ENCODE peak calls at places on chromosomes 11 and 22, in five cellular contexts. J, O, U, A and E are unnamed samples.
A peak's percentile ranks its signal among the peaks of the same experiment; 100 is the strongest.

GRCh38 chr11:35261197-35261596 is 122.2 kb downstream of the CD44 start:
- DNase-seq in A (no peak), J (no peak), O (no peak), U (no peak), E (no peak)

GRCh38 chr11:1152316-1153104 is 5.2 kb upstream of the MUC5AC start:
- DNase-seq in J (peak; percentile 12), A (no peak), O (no peak), U (no peak), E (no peak)

GRCh38 chr11:17551347-17552040 is 4.4 kb downstream of the OTOG start:
- DNase-seq in U (no peak), J (no peak), O (no peak), A (no peak), E (no peak)

GRCh38 chr11:71373791-71374454 is 74.3 kb downstream of the DHCR7 start:
- DNase-seq in A (no peak), O (peak; percentile 71), U (no peak), J (no peak), E (no peak)

GRCh38 chr11:85822814-85823213 is 11.9 kb upstream of the SYTL2 start:
- DNase-seq in A (no peak), U (no peak), J (no peak), O (no peak), E (no peak)

GRCh38 chr11:72676874-72677341 is 2.7 kb upstream of the PDE2A start:
- DNase-seq in O (no peak), U (peak; percentile 94), A (no peak), J (peak; percentile 15), E (no peak)

GRCh38 chr11:11841121-11841604 is 609 bp upstream of the USP47 start:
- DNase-seq in J (peak; percentile 19), A (no peak), O (no peak), U (no peak), E (peak; percentile 16)

GRCh38 chr11:124844664-124845079 is 20.6 kb upstream of the ROBO3 start:
- DNase-seq in U (no peak), O (no peak), J (no peak), A (no peak), E (no peak)

GRCh38 chr11:75644370-75644769 is 24.5 kb downstream of the MAP6 start:
- DNase-seq in A (no peak), U (no peak), O (no peak), J (no peak), E (no peak)
- H3K4me2 ChIP-seq in A (no peak overlapping the region), U (no peak overlapping the region), O (no peak overlapping the region), J (no peak overlapping the region), E (no peak overlapping the region)

DNA sequence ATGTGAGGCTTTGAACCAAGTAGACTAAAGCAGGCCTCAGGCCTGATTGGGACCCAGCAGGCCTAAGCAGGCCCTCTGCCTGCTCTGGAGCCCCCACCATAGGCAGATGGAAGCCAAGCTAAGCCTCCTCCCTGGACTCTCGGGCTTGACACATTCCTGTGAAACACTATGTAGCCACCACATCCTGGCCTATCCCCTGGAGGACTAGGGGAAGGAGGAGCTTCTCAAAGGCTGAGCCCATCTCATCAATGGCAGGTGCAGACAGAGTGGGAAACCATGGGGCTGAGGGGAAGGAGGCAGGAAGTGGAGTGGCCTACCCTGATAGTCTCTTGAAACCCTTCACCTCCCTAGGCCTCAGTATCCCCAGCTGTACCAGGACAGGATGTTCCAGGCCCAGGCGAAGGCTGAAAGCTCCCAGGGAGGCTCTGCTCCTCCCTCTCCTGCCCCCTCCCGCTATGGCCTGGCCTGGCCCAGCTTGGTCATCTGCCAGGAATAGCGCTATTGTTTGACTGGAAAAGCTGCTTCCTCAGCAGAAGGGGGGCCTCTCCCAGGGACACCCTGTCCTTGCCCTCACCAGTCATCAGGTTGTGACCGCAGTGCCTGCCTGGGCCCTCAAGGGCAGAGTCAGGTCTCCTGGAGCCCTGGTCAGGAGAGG is 1.5 kb upstream of the CASTOR1 start:
- DNase-seq in J (peak; percentile 63), A (no peak), U (no peak), O (no peak), E (no peak)
- TF ChIP-seq SRF in J (no peak), A (no peak), U (no peak), O (no peak), E (no peak)

DNA sequence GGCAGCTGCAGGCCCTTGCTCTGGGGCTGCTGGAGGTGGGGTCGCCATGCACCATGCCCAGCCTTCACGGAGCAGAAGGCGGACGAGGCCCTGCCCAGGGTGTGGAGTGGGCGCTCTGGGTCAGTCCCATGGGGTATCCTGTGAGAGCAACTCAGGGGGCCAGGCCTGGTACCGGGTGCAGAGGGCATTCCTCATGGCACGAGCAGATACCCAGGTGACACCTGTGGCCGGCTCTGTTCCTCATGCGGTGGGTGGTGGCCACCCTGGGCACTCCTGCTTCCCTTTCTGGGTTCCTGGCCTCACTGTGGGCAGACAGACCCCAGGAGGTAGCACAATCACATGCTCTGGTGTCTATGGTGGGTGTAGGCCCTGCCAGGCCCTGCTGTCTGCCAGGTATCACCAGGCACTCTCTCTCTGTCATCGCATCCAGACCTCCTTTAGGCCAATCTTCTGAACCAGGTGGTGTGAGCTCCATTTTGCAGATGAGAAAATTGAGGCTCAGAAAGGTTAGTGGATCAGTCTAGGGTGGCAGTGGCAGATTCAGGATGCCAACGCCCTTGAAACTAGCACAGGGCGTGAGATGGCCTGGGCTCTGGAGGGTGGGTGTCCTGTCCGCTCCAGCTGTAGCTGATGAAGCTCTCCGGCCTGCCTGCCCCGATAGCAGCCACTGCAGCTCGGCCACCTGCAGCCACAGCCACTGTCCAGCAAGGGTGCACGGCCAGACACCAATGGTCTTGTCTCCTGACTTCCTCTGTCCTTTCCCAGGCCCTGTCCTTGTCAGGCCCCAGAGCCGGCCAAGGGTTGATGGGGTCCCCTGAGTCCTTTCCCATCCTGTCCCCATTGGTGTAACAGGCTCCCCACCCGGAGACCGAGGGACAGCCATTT is 15.1 kb downstream of the DGKZ start:
- DNase-seq in O (no peak), U (no peak), A (no peak), J (no peak), E (no peak)
- H3K4me2 ChIP-seq in O (peak overlapping the region; percentile 86), U (peak overlapping the region; percentile 77), A (no peak overlapping the region), J (no peak overlapping the region), E (peak overlapping the region; percentile 64)

GRCh38 chr11:65309006-65309405 is 5.7 kb upstream of the CDC42EP2 start:
- DNase-seq in J (no peak), A (no peak), U (no peak), O (no peak), E (no peak)

GRCh38 chr11:65308281-65308891 is 6.3 kb upstream of the CDC42EP2 start:
- DNase-seq in J (no peak), A (no peak), U (no peak), O (no peak), E (no peak)

GRCh38 chr11:65310215-65310614 is 4.5 kb upstream of the CDC42EP2 start:
- DNase-seq in U (no peak), A (no peak), O (no peak), J (no peak), E (no peak)

GRCh38 chr11:65311197-65311631 is 3.5 kb upstream of the CDC42EP2 start:
- DNase-seq in A (no peak), U (no peak), J (no peak), O (no peak), E (no peak)

GRCh38 chr11:65310756-65311155 is 3.9 kb upstream of the CDC42EP2 start:
- DNase-seq in A (no peak), O (no peak), J (no peak), U (no peak), E (no peak)
- TF ChIP-seq SRF in A (no peak), O (no peak), J (no peak), U (no peak), E (no peak)

GRCh38 chr11:114161486-114162250 is 102.2 kb downstream of the ZBTB16 start:
- DNase-seq in O (no peak), A (no peak), U (no peak), J (no peak), E (no peak)

GRCh38 chr11:114162719-114163123 is 103.2 kb downstream of the ZBTB16 start:
- DNase-seq in J (no peak), O (no peak), U (no peak), A (no peak), E (no peak)

GRCh38 chr11:114164546-114164945 is 105.0 kb downstream of the ZBTB16 start:
- DNase-seq in O (no peak), J (no peak), A (no peak), U (no peak), E (no peak)

GRCh38 chr11:114163830-114164401 is 104.4 kb downstream of the ZBTB16 start:
- DNase-seq in O (no peak), U (no peak), J (no peak), A (no peak), E (no peak)

GRCh38 chr11:114163231-114163631 is 103.7 kb downstream of the ZBTB16 start:
- DNase-seq in O (no peak), J (no peak), A (no peak), U (no peak), E (no peak)
- H3K4me2 ChIP-seq in O (no peak overlapping the region), J (no peak overlapping the region), A (no peak overlapping the region), U (no peak overlapping the region), E (no peak overlapping the region)

GRCh38 chr22:17138451-17139042 is 17.4 kb upstream of the TMEM121B start:
- DNase-seq in U (no peak), A (no peak), J (no peak), O (no peak), E (no peak)
- TF ChIP-seq SRF in U (no peak), A (no peak), J (no peak), O (no peak), E (no peak)